ENCODE peak calls at places on chromosomes 12 and 14, in seven cellular contexts. N, O, X, P, U, V and F are unnamed samples.

GRCh38 chr14:29919845-29920244 is 7.8 kb downstream of the PRKD1 start:
- DNase-seq in P (no peak), X (no peak), O (no peak), U (no peak), V (no peak), N (no peak), F (no peak)

GRCh38 chr12:121034906-121035305 is 4.1 kb downstream of the OASL start:
- DNase-seq in O (no peak), X (no peak), V (no peak), U (no peak), N (no peak), P (no peak), F (no peak)

GRCh38 chr14:60680511-60680910 is 31.2 kb upstream of the SIX1 start:
- DNase-seq in P (no peak), U (no peak), N (no peak), V (no peak), X (no peak), O (no peak), F (no peak)

GRCh38 chr14:102326583-102326982 is 7.0 kb downstream of the ZNF839 start:
- DNase-seq in V (no peak), N (no peak), U (no peak), O (no peak), X (no peak), P (no peak), F (no peak)

GRCh38 chr12:123726962-123727361 is 14.8 kb downstream of the ATP6V0A2 start:
- DNase-seq in P (no peak), V (no peak), U (no peak), O (no peak), N (no peak), X (no peak), F (no peak)

GRCh38 chr12:122123051-122123760 is 44.6 kb downstream of the MLXIP start:
- DNase-seq in U (peak), X (peak), O (peak), N (peak), P (peak), V (peak), F (peak)

GRCh38 chr12:110279561-110279960 is 1.5 kb upstream of the ATP2A2 start:
- DNase-seq in V (no peak), O (no peak), N (no peak), U (no peak), P (no peak), X (no peak), F (no peak)

GRCh38 chr14:88164906-88165534 is 158.0 kb downstream of the KCNK10 start:
- DNase-seq in X (no peak), V (no peak), P (no peak), U (no peak), O (no peak), N (no peak), F (no peak)

GRCh38 chr12:99111600-99111999 is 466.5 kb downstream of the APAF1 start:
- DNase-seq in U (no peak), O (no peak), P (no peak), X (no peak), V (no peak), N (no peak), F (no peak)

GRCh38 chr12:124537525-124538193 is 29.8 kb downstream of the NCOR2 start:
- DNase-seq in P (no peak), U (no peak), V (no peak), N (no peak), X (no peak), O (no peak), F (no peak)

GRCh38 chr12:44377443-44378160 is 498.5 kb downstream of the NELL2 start:
- DNase-seq in V (no peak), X (no peak), U (no peak), P (no peak), O (no peak), N (no peak), F (no peak)

GRCh38 chr12:128069359-128069997 is 197.5 kb upstream of the TMEM132C start:
- DNase-seq in N (peak), X (no peak), V (no peak), P (no peak), O (peak), U (no peak), F (peak)

GRCh38 chr12:123478762-123479161 is 20.8 kb downstream of the SNRNP35 start:
- DNase-seq in X (peak), U (peak), O (peak), V (no peak), N (peak), P (peak), F (peak)

GRCh38 chr14:65044596-65044959 is 57.7 kb downstream of the MAX start:
- DNase-seq in X (no peak), N (no peak), P (no peak), V (no peak), O (no peak), U (no peak), F (no peak)

GRCh38 chr14:23694085-23694975 is 58.2 kb downstream of the DHRS2 start:
- DNase-seq in V (no peak), O (peak), X (no peak), P (no peak), U (no peak), N (peak), F (peak)

GRCh38 chr12:123225443-123225842 is 7.5 kb downstream of the MPHOSPH9 start:
- DNase-seq in X (no peak), O (no peak), P (no peak), N (no peak), V (no peak), U (no peak), F (no peak)

GRCh38 chr12:71503579-71504470 is 64.2 kb downstream of the LGR5 start:
- DNase-seq in P (no peak), U (no peak), X (no peak), N (no peak), V (no peak), O (no peak), F (no peak)

GRCh38 chr14:30016025-30016424 is 88.4 kb upstream of the PRKD1 start:
- DNase-seq in O (no peak), N (no peak), V (no peak), U (no peak), P (no peak), X (no peak), F (no peak)

GRCh38 chr12:51621155-51621922 is 30.3 kb downstream of the SCN8A start:
- DNase-seq in O (peak), N (no peak), U (no peak), V (no peak), P (no peak), X (no peak), F (peak)

GRCh38 chr12:45426294-45426693 is 210.4 kb downstream of the ANO6 start:
- DNase-seq in U (no peak), P (no peak), X (no peak), O (no peak), V (no peak), N (no peak), F (no peak)

GRCh38 chr14:92690171-92691011 is 58.0 kb downstream of the LGMN start:
- DNase-seq in V (peak), U (no peak), O (peak), P (peak), X (no peak), N (peak), F (peak)
- TF ChIP-seq CTCF in V (no peak), U (no peak), O (peak), P (peak), X (peak), N (peak), F (peak)

DNA sequence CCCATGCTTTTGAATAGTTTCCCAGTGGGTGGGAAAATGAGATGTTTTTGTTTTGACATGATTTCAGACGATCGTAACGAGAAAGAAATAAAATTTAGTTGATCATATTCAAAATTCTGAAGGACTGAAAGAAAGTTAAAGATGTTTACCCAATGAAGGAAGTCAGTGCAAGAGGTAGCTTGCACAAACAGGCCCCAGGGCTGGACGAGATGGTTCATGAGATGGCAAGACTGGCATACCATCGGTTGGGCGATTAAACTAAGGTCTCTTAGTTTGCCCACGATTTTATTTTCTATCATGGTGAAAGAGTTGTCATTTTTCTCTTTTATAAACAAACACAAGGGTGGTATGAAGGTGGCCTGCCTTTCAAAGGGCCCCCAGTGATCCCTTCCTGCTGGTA is 124.5 kb upstream of the TBX5 start:
- DNase-seq in V (no peak), X (no peak), P (no peak), N (no peak), U (no peak), O (no peak), F (no peak)
- H3K4me3 ChIP-seq in V (no peak), X (no peak), P (no peak), N (no peak), U (no peak), O (no peak), F (no peak)

DNA sequence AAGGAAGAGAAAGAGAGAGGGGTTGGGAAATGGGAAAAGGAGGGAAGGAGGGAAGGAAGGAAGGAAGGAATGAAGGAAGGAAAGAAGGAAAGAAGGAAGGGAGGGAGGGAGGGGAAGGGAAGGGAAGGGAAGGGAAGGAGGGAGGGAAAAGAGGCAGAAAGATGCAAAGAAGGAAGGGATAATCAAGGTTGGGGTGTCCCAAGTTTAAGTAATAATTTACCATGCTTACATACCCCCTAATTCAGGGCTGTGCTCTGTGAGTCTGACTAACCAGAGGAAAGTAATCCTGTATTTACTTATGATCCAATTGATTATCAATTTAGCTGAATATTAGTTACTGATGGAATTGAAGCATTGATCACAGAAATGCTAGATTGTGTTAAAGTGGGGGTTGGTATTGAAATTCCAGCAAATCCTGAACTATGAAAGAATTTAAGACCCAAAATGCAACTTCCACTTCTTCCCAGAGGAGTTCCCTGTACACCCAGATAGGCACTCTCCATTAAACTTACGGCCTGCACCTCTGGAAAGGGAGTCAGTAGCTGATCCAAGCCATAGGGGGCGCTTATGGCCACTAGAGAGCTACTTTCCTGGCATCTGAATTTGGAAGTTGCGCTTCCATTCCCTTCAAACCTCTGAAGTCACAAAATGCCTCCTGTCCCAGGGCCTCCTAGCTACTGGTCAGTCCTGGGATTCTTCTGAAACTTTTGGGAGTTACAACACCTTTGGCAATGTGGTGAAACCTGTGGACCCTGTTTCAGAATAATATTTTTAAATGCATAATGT is 162.7 kb upstream of the PWP1 start:
- DNase-seq in P (no peak), U (no peak), V (no peak), X (no peak), N (no peak), O (no peak), F (no peak)
- TF ChIP-seq CTCF in P (peak), U (no peak), V (no peak), X (no peak), N (peak), O (peak), F (peak)

GRCh38 chr14:21097616-21098133 is 780 bp downstream of the ZNF219 start:
- DNase-seq in V (no peak), O (no peak), X (no peak), N (no peak), U (no peak), P (peak), F (no peak)

GRCh38 chr14:21098892-21099595 is 589 bp upstream of the ZNF219 start:
- DNase-seq in N (no peak), V (no peak), P (no peak), X (no peak), O (no peak), U (no peak), F (no peak)

GRCh38 chr14:21098134-21098891 is at the start of gene ZNF219:
- DNase-seq in U (peak), X (peak), O (peak), N (peak), V (peak), P (peak), F (peak)

GRCh38 chr14:21100931-21101330 is at the start of gene TMEM253:
- DNase-seq in P (no peak), O (no peak), N (no peak), V (no peak), U (no peak), X (no peak), F (no peak)

GRCh38 chr14:21099596-21099985 is 1.1 kb upstream of the ZNF219 start:
- DNase-seq in P (no peak), U (no peak), N (no peak), O (no peak), X (no peak), V (no peak), F (no peak)
- H3K4me3 ChIP-seq in P (peak), U (no peak), N (no peak), O (no peak), X (peak), V (no peak), F (no peak)